ENCODE peak calls at places on chromosomes 12 and 14, in ten cellular contexts. Y is RKO; N is activated naive CD4-positive, alpha-beta T cell treated with anti-CD3 and anti-CD28 coated beads for 36 hours; R is left colon; W is lower leg skin; G is HEK293T; O is CD8-positive, alpha-beta memory T cell; H is activated CD4-positive, CD25-positive, alpha-beta regulatory T cell; V is RPMI7951; K is NB4. P is an unnamed sample.

GRCh38 chr14:104880584-104881210 is 15.6 kb downstream of the CEP170B start:
- DNase-seq in Y (no peak), R (no peak), G (no peak), W (no peak), V (no peak), N (no peak), H (no peak), O (no peak), K (no peak), P (no peak)

GRCh38 chr12:124938606-124939427 is 24.4 kb upstream of the UBC start:
- DNase-seq in Y (peak), K (no peak), N (peak), V (peak), R (peak), H (no peak), G (peak), W (peak), O (peak), P (no peak)

GRCh38 chr12:111438501-111438900 is 32.8 kb downstream of the SH2B3 start:
- DNase-seq in Y (no peak), H (no peak), G (no peak), N (peak), W (no peak), K (peak), O (peak), R (peak), V (peak), P (peak)

GRCh38 chr14:48973136-48973535 is 613.0 kb downstream of the RPS29 start:
- DNase-seq in G (no peak), O (no peak), H (no peak), W (no peak), V (no peak), N (no peak), Y (no peak), K (no peak), R (no peak), P (no peak)

GRCh38 chr14:64212666-64213065 is 81.5 kb downstream of the ESR2 start:
- DNase-seq in R (no peak), H (no peak), K (no peak), V (no peak), G (no peak), Y (no peak), N (no peak), W (no peak), O (no peak), P (no peak)

GRCh38 chr12:46233985-46234384 is 34.9 kb downstream of the SLC38A1 start:
- DNase-seq in R (no peak), G (no peak), H (no peak), Y (no peak), K (no peak), W (no peak), V (no peak), N (no peak), O (no peak), P (no peak)

GRCh38 chr12:89433634-89434033 is 81.3 kb upstream of the DUSP6 start:
- DNase-seq in R (no peak), G (no peak), H (no peak), N (no peak), W (no peak), K (no peak), Y (no peak), V (peak), O (no peak), P (no peak)

GRCh38 chr14:23093993-23094665 is 807 bp downstream of the ACIN1 start:
- DNase-seq in O (no peak), V (no peak), K (no peak), G (peak), H (no peak), W (no peak), Y (no peak), N (no peak), R (no peak), P (no peak)

GRCh38 chr14:70660967-70661871 is 19.5 kb downstream of the TTC9 start:
- DNase-seq in W (peak), R (peak), Y (no peak), N (peak), H (peak), G (no peak), O (no peak), V (peak), K (no peak), P (no peak)

GRCh38 chr12:83954939-83955601 is 957.5 kb downstream of the SLC6A15 start:
- DNase-seq in G (no peak), R (no peak), Y (no peak), N (peak), O (no peak), W (no peak), H (no peak), V (no peak), K (peak), P (no peak)

GRCh38 chr12:59632408-59632807 is 36.6 kb downstream of the SLC16A7 start:
- DNase-seq in N (no peak), R (no peak), G (no peak), O (no peak), K (no peak), V (no peak), W (no peak), H (no peak), Y (no peak), P (no peak)

GRCh38 chr14:50830044-50830931 is 674 bp downstream of the NIN start:
- DNase-seq in R (peak), G (peak), O (peak), H (peak), Y (peak), V (peak), K (peak), N (peak), W (peak), P (no peak)

GRCh38 chr12:130872179-130873096 is 572 bp downstream of the RAN start:
- DNase-seq in H (peak), W (no peak), V (peak), G (peak), N (peak), O (peak), K (peak), Y (no peak), R (peak), P (no peak)

GRCh38 chr14:31806249-31806648 is 245.0 kb downstream of the NUBPL start:
- DNase-seq in H (no peak), G (no peak), N (no peak), W (no peak), K (no peak), R (no peak), O (no peak), Y (no peak), V (no peak), P (no peak)

GRCh38 chr12:66269757-66270383 is 32.4 kb upstream of the HELB start:
- DNase-seq in V (peak), W (no peak), G (peak), Y (peak), N (peak), K (peak), O (no peak), R (no peak), H (no peak), P (no peak)

GRCh38 chr12:8508912-8509841 is 4.1 kb upstream of the CLEC4D start:
- DNase-seq in H (no peak), R (no peak), G (no peak), W (no peak), Y (no peak), O (no peak), V (no peak), N (no peak), K (peak), P (no peak)

GRCh38 chr12:115294443-115295133 is 610.6 kb upstream of the TBX3 start:
- DNase-seq in N (no peak), O (no peak), Y (no peak), V (peak), H (no peak), K (no peak), G (no peak), R (no peak), W (no peak), P (no peak)

GRCh38 chr14:36658091-36659009 is 3.3 kb upstream of the PAX9 start:
- DNase-seq in R (no peak), G (no peak), O (no peak), V (no peak), Y (no peak), H (no peak), K (no peak), N (no peak), W (no peak), P (no peak)

GRCh38 chr14:28609228-28609828 is 157.3 kb upstream of the FOXG1 start:
- DNase-seq in R (peak), Y (peak), O (no peak), N (peak), H (no peak), V (peak), W (no peak), G (peak), K (peak), P (no peak)

GRCh38 chr12:510071-510825 is 50.5 kb downstream of the B4GALNT3 start:
- DNase-seq in W (peak), N (no peak), O (no peak), R (peak), Y (peak), V (peak), H (no peak), K (peak), G (no peak), P (no peak)

GRCh38 chr12:69897744-69898143 is 72.7 kb downstream of the MYRFL start:
- DNase-seq in K (no peak), O (no peak), Y (no peak), R (no peak), W (no peak), N (no peak), V (peak), H (no peak), G (no peak), P (peak)

GRCh38 chr12:14239350-14239934 is 126.0 kb upstream of the ATF7IP start:
- DNase-seq in W (no peak), V (peak), K (peak), R (no peak), H (no peak), G (no peak), N (peak), Y (no peak), O (no peak), P (no peak)

GRCh38 chr12:104676636-104677035 is 219.9 kb downstream of the CHST11 start:
- DNase-seq in K (no peak), R (no peak), V (no peak), G (no peak), O (no peak), H (no peak), W (no peak), N (no peak), Y (no peak), P (no peak)

GRCh38 chr14:76948213-76948947 is 80.1 kb downstream of the IRF2BPL start:
- DNase-seq in Y (no peak), H (no peak), G (no peak), N (no peak), K (no peak), W (no peak), R (peak), O (no peak), V (no peak), P (no peak)

P was measured in keratinocyte.